ENCODE peak calls at places on chromosome X, in four cellular contexts. U is GM12891, G is AG09309, P is heart left ventricle. K is an unnamed sample.

GRCh38 chrX:124212622-124213021 is 119.8 kb upstream of the TEX13D start:
- DNase-seq in G (no peak), P (no peak), U (no peak), K (no peak)

GRCh38 chrX:101749436-101749835 is 89.8 kb upstream of the ARMCX2 start:
- DNase-seq in P (no peak), G (no peak), U (no peak), K (no peak)

GRCh38 chrX:46757052-46757451 is 1.9 kb downstream of the SLC9A7 start:
- DNase-seq in U (no peak), P (no peak), G (no peak), K (no peak)

GRCh38 chrX:323721-324628 is 5.4 kb upstream of the GTPBP6 start:
- DNase-seq in P (no peak), G (no peak), U (no peak), K (no peak)

GRCh38 chrX:150316564-150316963 is 46.6 kb upstream of the MAMLD1 start:
- DNase-seq in G (no peak), P (peak), U (no peak), K (no peak)

GRCh38 chrX:134634691-134635090 is 23.6 kb downstream of the PLAC1 start:
- DNase-seq in G (peak), P (no peak), U (no peak), K (no peak)

GRCh38 chrX:69993494-69993893 is 56.2 kb downstream of the AWAT2 start:
- DNase-seq in P (no peak), U (no peak), G (no peak), K (no peak)

GRCh38 chrX:31268359-31268758 is 196.5 kb upstream of the FTHL17 start:
- DNase-seq in U (no peak), P (no peak), G (no peak), K (no peak)

GRCh38 chrX:37509349-37509748 is 62.1 kb upstream of the LANCL3 start:
- DNase-seq in P (no peak), U (no peak), G (no peak), K (no peak)

GRCh38 chrX:150581093-150581775 is 12.8 kb downstream of the MTM1 start:
- DNase-seq in U (no peak), P (no peak), G (no peak), K (no peak)

GRCh38 chrX:92270936-92271655 is 491.9 kb downstream of the PCDH11X start:
- DNase-seq in P (no peak), U (no peak), G (no peak), K (no peak)

GRCh38 chrX:85375333-85375738 is 4.1 kb downstream of the POF1B start:
- DNase-seq in P (peak), G (no peak), U (no peak), K (no peak)

GRCh38 chrX:151722241-151722846 is 6.5 kb downstream of the FATE1 start:
- DNase-seq in U (no peak), P (no peak), G (no peak), K (no peak)

GRCh38 chrX:6849711-6850415 is 297.6 kb upstream of the STS start:
- DNase-seq in G (no peak), U (no peak), P (no peak), K (no peak)

GRCh38 chrX:153592966-153593688 is 5.8 kb downstream of the CCNQ start:
- DNase-seq in U (no peak), G (no peak), P (peak), K (no peak)

GRCh38 chrX:115690554-115691216 is 129.7 kb downstream of the PLS3 start:
- DNase-seq in G (peak), P (peak), U (peak), K (no peak)

GRCh38 chrX:10972731-10973130 is 138.4 kb upstream of the HCCS start:
- DNase-seq in P (no peak), G (peak), U (no peak), K (no peak)

GRCh38 chrX:121851033-121851432 is 803.6 kb downstream of the GLUD2 start:
- DNase-seq in P (no peak), U (no peak), G (no peak), K (no peak)

GRCh38 chrX:68133181-68133580 is 300.1 kb downstream of the OPHN1 start:
- DNase-seq in G (no peak), P (no peak), U (no peak), K (no peak)

GRCh38 chrX:13028871-13029336 is 15.5 kb downstream of the FAM9C start:
- DNase-seq in P (no peak), U (no peak), G (no peak), K (no peak)

GRCh38 chrX:135544338-135544948 is 24.0 kb downstream of the INTS6L start:
- DNase-seq in P (no peak), U (no peak), G (no peak), K (no peak)

GRCh38 chrX:12526296-12526695 is 264.9 kb upstream of the PRPS2 start:
- DNase-seq in G (no peak), P (no peak), U (no peak), K (no peak)

GRCh38 chrX:7154040-7154597 is 6.2 kb upstream of the PUDP start:
- DNase-seq in P (no peak), U (no peak), G (no peak), K (no peak)

GRCh38 chrX:38341442-38341841 is 11.0 kb upstream of the OTC start:
- DNase-seq in G (no peak), U (no peak), P (no peak), K (no peak)

GRCh38 chrX:25851141-25851540 is 287.0 kb upstream of the MAGEB18 start:
- DNase-seq in U (no peak), P (no peak), G (no peak), K (no peak)

GRCh38 chrX:136397001-136397400 is 90.7 kb upstream of the BRS3 start:
- DNase-seq in G (no peak), U (no peak), P (no peak), K (no peak)

GRCh38 chrX:118976599-118977340 is 2.4 kb downstream of the LONRF3 start:
- DNase-seq in U (no peak), P (peak), G (no peak), K (no peak)

GRCh38 chrX:37644381-37645305 is 40.9 kb upstream of the XK start:
- DNase-seq in G (no peak), P (no peak), U (no peak), K (no peak)

GRCh38 chrX:119237526-119238035 is 1.5 kb downstream of the PGRMC1 start:
- DNase-seq in P (no peak), G (no peak), U (no peak), K (no peak)

K was measured in D721Med.